ENCODE peak calls at places on chromosomes 13 and 19, in four cellular contexts. U, N, L and G are unnamed samples.

GRCh38 chr13:47179321-47179720 is 282.5 kb upstream of the HTR2A start:
- DNase-seq in U (no peak), N (no peak), L (no peak), G (no peak)

GRCh38 chr19:23377276-23377675 is 18.0 kb downstream of the ZNF91 start:
- DNase-seq in U (no peak), N (no peak), L (no peak), G (no peak)

GRCh38 chr13:110391273-110391672 is 84.2 kb downstream of the COL4A2 start:
- DNase-seq in U (no peak), N (no peak), L (no peak), G (no peak)

GRCh38 chr13:65631078-65631477 is 1599.1 kb downstream of the PCDH9 start:
- DNase-seq in U (no peak), N (no peak), L (no peak), G (no peak)

GRCh38 chr19:5665781-5666513 is 14.4 kb downstream of the MICOS13 start:
- DNase-seq in U (peak), N (peak), L (no peak), G (no peak)

GRCh38 chr13:20716951-20717350 is 13.5 kb downstream of the IL17D start:
- DNase-seq in U (peak), N (no peak), L (no peak), G (no peak)

GRCh38 chr13:50712882-50713281 is 130.6 kb downstream of the DLEU7 start:
- DNase-seq in U (no peak), N (no peak), L (no peak), G (no peak)

GRCh38 chr13:95641291-95641811 is 3.2 kb downstream of the DZIP1 start:
- DNase-seq in U (peak), N (no peak), L (no peak), G (no peak)

GRCh38 chr13:52999093-52999696 is 29.4 kb upstream of the OLFM4 start:
- DNase-seq in U (no peak), N (no peak), L (no peak), G (no peak)

GRCh38 chr19:55041627-55042343 is 3.7 kb upstream of the GP6 start:
- DNase-seq in U (no peak), N (no peak), L (no peak), G (no peak)

GRCh38 chr19:48351341-48351752 is 12.4 kb downstream of the TMEM143 start:
- DNase-seq in U (peak), N (peak), L (no peak), G (peak)

GRCh38 chr13:29654807-29655547 is 59.5 kb upstream of the SLC7A1 start:
- DNase-seq in U (no peak), N (no peak), L (no peak), G (no peak)

GRCh38 chr19:5343848-5344247 is 3.2 kb upstream of the PTPRS start:
- DNase-seq in U (no peak), N (no peak), L (no peak), G (no peak)

GRCh38 chr19:1308718-1309117 is 23.0 kb downstream of the EFNA2 start:
- DNase-seq in U (no peak), N (no peak), L (no peak), G (no peak)

GRCh38 chr19:46916971-46917370 is 56.2 kb downstream of the ARHGAP35 start:
- DNase-seq in U (no peak), N (no peak), L (no peak), G (no peak)

GRCh38 chr13:26219726-26220125 is 2.4 kb downstream of the RNF6 start:
- DNase-seq in U (no peak), N (no peak), L (no peak), G (no peak)

GRCh38 chr13:110266983-110267382 is 40.0 kb downstream of the COL4A1 start:
- DNase-seq in U (peak), N (no peak), L (no peak), G (no peak)

GRCh38 chr13:31278874-31279273 is 79.1 kb downstream of the B3GLCT start:
- DNase-seq in U (no peak), N (no peak), L (no peak), G (no peak)

GRCh38 chr13:111065698-111066097 is 49.4 kb upstream of the ARHGEF7 start:
- DNase-seq in U (no peak), N (no peak), L (no peak), G (no peak)

GRCh38 chr13:110628952-110629701 is 13.8 kb downstream of the NAXD start:
- DNase-seq in U (no peak), N (no peak), L (no peak), G (no peak)

GRCh38 chr13:43493496-43494000 is 293.2 kb downstream of the ENOX1 start:
- DNase-seq in U (no peak), N (no peak), L (no peak), G (no peak)

GRCh38 chr19:9531933-9532332 is 6.5 kb downstream of the ZNF426 start:
- DNase-seq in U (no peak), N (no peak), L (no peak), G (no peak)

GRCh38 chr13:53946500-53946899 is 917.9 kb downstream of the OLFM4 start:
- DNase-seq in U (no peak), N (no peak), L (no peak), G (no peak)

GRCh38 chr19:38701455-38702063 is 42.7 kb downstream of the CAPN12 start:
- DNase-seq in U (no peak), N (no peak), L (no peak), G (no peak)

GRCh38 chr13:51879133-51879532 is 17.4 kb downstream of the CCDC70 start:
- DNase-seq in U (no peak), N (no peak), L (no peak), G (no peak)

GRCh38 chr19:51418707-51419106 is 1.3 kb upstream of the SIGLEC10 start:
- DNase-seq in U (no peak), N (no peak), L (no peak), G (no peak)

GRCh38 chr19:1098177-1099051 is 3.2 kb upstream of the POLR2E start:
- DNase-seq in U (no peak), N (no peak), L (no peak), G (no peak)

GRCh38 chr13:28751210-28751935 is 32.6 kb upstream of the SLC46A3 start:
- DNase-seq in U (peak), N (no peak), L (no peak), G (no peak)

GRCh38 chr13:110484290-110485048 is 77.1 kb downstream of the RAB20 start:
- DNase-seq in U (no peak), N (no peak), L (no peak), G (no peak)

GRCh38 chr13:30371649-30372265 is 50.5 kb upstream of the UBE2L5 start:
- DNase-seq in U (no peak), N (no peak), L (peak), G (peak)

GRCh38 chr19:6209233-6209632 is 70.5 kb downstream of the MLLT1 start:
- DNase-seq in U (no peak), N (no peak), L (no peak), G (no peak)

GRCh38 chr13:98482476-98483444 is 94.1 kb downstream of the STK24 start:
- DNase-seq in U (peak), N (no peak), L (no peak), G (peak)
- TF ChIP-seq CTCF in U (peak), N (no peak), L (peak), G (no peak)

DNA sequence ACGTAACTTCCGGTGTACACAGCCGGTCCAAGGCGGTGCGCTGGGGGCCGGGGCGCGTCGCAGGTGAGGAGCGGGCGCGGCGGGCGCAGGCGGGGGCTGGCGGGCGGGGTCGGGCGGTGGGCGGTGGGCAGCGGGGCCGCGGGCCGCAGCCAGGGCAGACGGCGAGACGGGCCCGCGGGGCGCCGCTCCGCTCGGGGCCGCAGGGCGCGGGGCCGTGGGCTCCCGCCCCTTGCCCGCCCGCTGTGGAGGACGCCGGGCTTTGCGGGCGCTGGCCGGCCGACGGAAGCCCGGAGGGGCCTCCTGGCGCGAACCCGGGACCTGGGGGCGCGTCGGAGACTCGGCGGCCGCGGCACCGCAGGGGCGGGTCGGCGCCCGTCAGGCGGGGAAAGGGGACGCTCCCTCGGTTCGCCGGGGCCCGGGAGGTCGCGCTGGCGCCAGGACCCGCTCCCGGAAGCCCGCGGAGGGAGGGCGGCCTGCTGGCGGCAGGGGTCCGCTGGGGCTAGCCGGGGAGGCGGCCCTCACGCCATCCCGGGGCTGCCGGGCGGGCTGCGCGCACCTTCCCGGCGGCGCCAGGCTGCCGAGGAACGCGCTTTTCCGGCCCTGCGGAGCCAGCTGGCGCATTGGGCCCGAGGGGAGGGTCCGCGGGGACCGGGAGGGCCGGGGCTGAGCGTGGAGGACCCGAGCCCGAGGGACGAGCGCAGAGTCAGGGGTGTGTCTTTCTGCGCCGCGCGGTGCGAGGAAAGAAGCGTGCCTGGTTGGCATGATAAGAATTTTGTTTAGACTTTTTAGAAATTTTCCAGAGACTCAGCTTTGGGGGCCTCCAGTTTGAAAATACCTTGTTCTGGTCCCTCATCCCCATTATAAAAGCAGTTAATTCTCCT is at the start of gene GARRE1:
- DNase-seq in U (peak), N (peak), L (no peak), G (peak)
- TF ChIP-seq REST in U (no peak), N (no peak), L (no peak), G (no peak)

GRCh38 chr13:41019027-41019487 is at the start of gene ELF1:
- DNase-seq in U (peak), N (peak), L (peak), G (peak)
- H3K4me3 ChIP-seq in U (no peak), N (peak), L (peak), G (peak)

GRCh38 chr19:13976446-13976845 is 24.1 kb downstream of the DCAF15 start:
- DNase-seq in U (no peak), N (no peak), L (no peak), G (no peak)

GRCh38 chr19:13977803-13978202 is 25.5 kb downstream of the DCAF15 start:
- DNase-seq in U (no peak), N (no peak), L (no peak), G (no peak)

GRCh38 chr19:13972368-13973155 is 20.3 kb downstream of the DCAF15 start:
- DNase-seq in U (no peak), N (no peak), L (no peak), G (no peak)

GRCh38 chr19:13975870-13976269 is 23.6 kb downstream of the DCAF15 start:
- DNase-seq in U (no peak), N (no peak), L (no peak), G (no peak)

GRCh38 chr19:13974073-13974472 is 21.8 kb downstream of the DCAF15 start:
- DNase-seq in U (peak), N (no peak), L (peak), G (no peak)
- TF ChIP-seq CTCF in U (no peak), N (no peak), L (no peak), G (no peak)

DNA sequence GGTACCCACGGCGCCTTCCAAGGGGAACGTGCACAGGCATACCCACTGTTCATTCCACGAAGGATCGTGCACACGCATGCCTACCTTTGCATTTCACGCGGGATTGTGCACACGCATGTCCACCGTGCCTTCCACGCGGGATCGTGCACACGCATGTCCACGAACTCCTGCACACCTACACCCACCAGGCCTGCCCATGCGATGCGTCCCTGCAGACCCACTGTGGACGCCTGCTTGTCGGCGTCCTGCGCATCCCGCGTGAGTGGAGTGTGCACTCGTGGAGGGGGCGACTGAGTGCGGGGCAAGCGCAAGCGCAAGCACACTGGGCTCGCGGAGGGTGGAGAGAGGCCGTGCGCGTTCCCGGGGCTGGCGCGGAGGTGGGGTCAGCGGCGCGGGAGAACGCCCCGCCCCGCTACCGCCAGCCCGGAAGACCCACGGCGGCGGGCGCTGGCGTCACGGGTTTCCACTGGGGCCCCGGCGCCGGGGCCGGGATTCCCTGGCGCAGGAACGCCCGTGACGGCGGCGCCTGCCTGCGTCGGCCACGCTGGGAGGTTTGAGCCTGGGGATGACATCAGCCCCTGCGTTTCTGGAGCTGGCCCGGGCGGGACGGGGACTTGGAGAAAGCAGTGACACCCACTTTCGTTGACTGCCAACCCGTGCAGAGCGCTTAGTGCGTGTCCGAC is 18.7 kb downstream of the GADD45B start:
- DNase-seq in U (peak), N (no peak), L (no peak), G (peak)
- TF ChIP-seq REST in U (no peak), N (no peak), L (no peak), G (no peak)

GRCh38 chr13:105365831-105366230 is 1169.6 kb downstream of the EFNB2 start:
- DNase-seq in U (no peak), N (no peak), L (no peak), G (peak)
- H3K4me3 ChIP-seq in U (no peak), N (no peak), L (no peak), G (no peak)

GRCh38 chr13:46146898-46147297 is 35.1 kb downstream of the LCP1 start:
- DNase-seq in U (peak), N (no peak), L (no peak), G (no peak)
- TF ChIP-seq CTCF in U (peak), N (peak), L (peak), G (no peak)